ENCODE peak calls at places on chromosomes 7 and 10, in seven cellular contexts. T, A, K, W, P, B and H are unnamed samples.

GRCh38 chr7:141844256-141844655 is 3.0 kb upstream of the PRSS37 start:
- DNase-seq in T (no peak), A (no peak), K (no peak), W (no peak), P (no peak), B (no peak), H (no peak)

GRCh38 chr10:70886921-70887665 is 1.3 kb downstream of the PCBD1 start:
- DNase-seq in T (peak), A (no peak), K (no peak), W (no peak), P (no peak), B (no peak), H (no peak)

GRCh38 chr7:44768663-44769361 is 20.2 kb downstream of the ZMIZ2 start:
- DNase-seq in T (no peak), A (no peak), K (peak), W (no peak), P (no peak), B (no peak), H (no peak)

GRCh38 chr10:115654961-115655360 is 561.8 kb downstream of the ATRNL1 start:
- DNase-seq in T (no peak), A (no peak), K (no peak), W (no peak), P (no peak), B (no peak), H (no peak)

GRCh38 chr10:48594371-48594770 is 10.5 kb downstream of the ARHGAP22 start:
- DNase-seq in T (no peak), A (no peak), K (no peak), W (no peak), P (no peak), B (no peak), H (no peak)

GRCh38 chr7:104415700-104416099 is 87.3 kb downstream of the LHFPL3 start:
- DNase-seq in T (no peak), A (no peak), K (no peak), W (no peak), P (no peak), B (no peak), H (peak)

GRCh38 chr10:15472008-15472407 is 100.9 kb upstream of the FAM171A1 start:
- DNase-seq in T (peak), A (no peak), K (no peak), W (no peak), P (no peak), B (no peak), H (no peak)

GRCh38 chr7:41817386-41817785 is 114.5 kb upstream of the INHBA start:
- DNase-seq in T (peak), A (no peak), K (no peak), W (peak), P (no peak), B (no peak), H (peak)

GRCh38 chr10:44977287-44978212 is 1.1 kb downstream of the DEPP1 start:
- DNase-seq in T (no peak), A (no peak), K (no peak), W (no peak), P (no peak), B (no peak), H (no peak)

GRCh38 chr7:99362801-99363200 is 11.7 kb upstream of the ARPC1B start:
- DNase-seq in T (peak), A (no peak), K (no peak), W (no peak), P (no peak), B (no peak), H (no peak)

GRCh38 chr10:78212134-78212785 is 178.6 kb downstream of the RPS24 start:
- DNase-seq in T (peak), A (peak), K (peak), W (no peak), P (no peak), B (no peak), H (peak)

GRCh38 chr7:105677395-105677701 is 96.1 kb upstream of the EFCAB10 start:
- DNase-seq in T (no peak), A (no peak), K (no peak), W (no peak), P (no peak), B (no peak), H (no peak)

GRCh38 chr10:113780681-113781250 is 29.3 kb downstream of the PLEKHS1 start:
- DNase-seq in T (no peak), A (no peak), K (peak), W (no peak), P (no peak), B (no peak), H (no peak)

GRCh38 chr7:83130623-83131545 is 31.8 kb downstream of the PCLO start:
- DNase-seq in T (no peak), A (no peak), K (no peak), W (no peak), P (no peak), B (no peak), H (peak)

GRCh38 chr7:69880848-69881247 is 282.6 kb downstream of the AUTS2 start:
- DNase-seq in T (no peak), A (no peak), K (peak), W (no peak), P (no peak), B (no peak), H (no peak)

GRCh38 chr10:29895436-29895835 is 163.9 kb downstream of the JCAD start:
- DNase-seq in T (peak), A (peak), K (peak), W (no peak), P (no peak), B (peak), H (no peak)

GRCh38 chr10:119859422-119860258 is 13.0 kb downstream of the MCMBP start:
- DNase-seq in T (peak), A (peak), K (peak), W (peak), P (peak), B (peak), H (peak)

GRCh38 chr10:129094233-129094632 is 372.8 kb upstream of the MGMT start:
- DNase-seq in T (no peak), A (no peak), K (no peak), W (no peak), P (no peak), B (no peak), H (no peak)

GRCh38 chr10:17847586-17848296 is 38.6 kb downstream of the MRC1 start:
- DNase-seq in T (peak), A (peak), K (peak), W (peak), P (no peak), B (peak), H (peak)

GRCh38 chr10:19654576-19654975 is 161.7 kb upstream of the PLXDC2 start:
- DNase-seq in T (peak), A (peak), K (no peak), W (no peak), P (no peak), B (no peak), H (peak)

GRCh38 chr7:153389261-153389660 is 629.7 kb downstream of the ACTR3B start:
- DNase-seq in T (no peak), A (no peak), K (no peak), W (no peak), P (no peak), B (no peak), H (no peak)

GRCh38 chr7:92634924-92635519 is 44.8 kb upstream of the FAM133B start:
- DNase-seq in T (peak), A (peak), K (peak), W (peak), P (peak), B (no peak), H (peak)

GRCh38 chr7:41010967-41011366 is 691.9 kb downstream of the INHBA start:
- DNase-seq in T (peak), A (no peak), K (no peak), W (no peak), P (no peak), B (no peak), H (no peak)

GRCh38 chr10:133143200-133143533 is 16.9 kb upstream of the KNDC1 start:
- DNase-seq in T (no peak), A (peak), K (no peak), W (no peak), P (no peak), B (no peak), H (no peak)

GRCh38 chr7:95907337-95907736 is 135.0 kb downstream of the DYNC1I1 start:
- DNase-seq in T (no peak), A (no peak), K (no peak), W (no peak), P (no peak), B (no peak), H (no peak)

GRCh38 chr7:157605638-157606037 is 268.8 kb downstream of the DNAJB6 start:
- DNase-seq in T (no peak), A (no peak), K (no peak), W (no peak), P (no peak), B (no peak), H (no peak)

GRCh38 chr10:35027567-35027966 is 62.6 kb downstream of the CUL2 start:
- DNase-seq in T (peak), A (no peak), K (peak), W (peak), P (no peak), B (peak), H (peak)

GRCh38 chr7:157466473-157467261 is 129.9 kb downstream of the DNAJB6 start:
- DNase-seq in T (no peak), A (no peak), K (no peak), W (no peak), P (no peak), B (no peak), H (no peak)

GRCh38 chr10:60809157-60809556 is 30.9 kb downstream of the CDK1 start:
- DNase-seq in T (peak), A (peak), K (no peak), W (no peak), P (no peak), B (no peak), H (peak)

GRCh38 chr7:7731732-7732131 is 13.3 kb upstream of the RPA3 start:
- DNase-seq in T (no peak), A (no peak), K (no peak), W (no peak), P (no peak), B (no peak), H (peak)

GRCh38 chr10:127921075-127921750 is 14.3 kb downstream of the PTPRE start:
- DNase-seq in T (no peak), A (no peak), K (no peak), W (no peak), P (no peak), B (no peak), H (no peak)

GRCh38 chr7:38744746-38745145 is 113.6 kb upstream of the AMPH start:
- DNase-seq in T (peak), A (no peak), K (no peak), W (no peak), P (no peak), B (no peak), H (peak)

GRCh38 chr7:30613366-30614325 is 19.0 kb downstream of the GARS1 start:
- DNase-seq in T (peak), A (no peak), K (no peak), W (no peak), P (no peak), B (no peak), H (no peak)
- TF ChIP-seq EZH2phosphoT487 in T (no peak), A (no peak), K (no peak), W (no peak), P (no peak), B (no peak), H (no peak)

DNA sequence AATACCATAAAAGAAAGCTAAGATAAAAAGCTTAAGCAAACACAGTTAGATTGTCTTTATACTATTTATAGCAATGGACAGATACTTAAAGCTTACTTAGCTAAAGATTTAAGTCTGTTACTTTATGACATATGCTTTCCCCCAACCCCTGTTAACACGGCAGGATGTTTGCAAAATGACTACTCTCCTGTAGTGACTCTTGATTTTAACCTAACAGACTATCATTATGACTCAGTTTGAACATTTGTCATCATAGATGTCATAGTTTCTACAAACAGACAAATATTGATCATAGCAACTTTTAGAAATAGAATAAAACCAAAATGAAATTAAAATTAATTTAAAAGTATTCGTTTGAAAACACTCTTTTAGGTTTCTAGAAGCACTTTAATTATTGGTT is 7.8 kb upstream of the COMMD3 start:
- DNase-seq in T (peak), A (no peak), K (no peak), W (no peak), P (no peak), B (no peak), H (peak)
- TF ChIP-seq EZH2phosphoT487 in T (no peak), A (no peak), K (no peak), W (no peak), P (no peak), B (no peak), H (no peak)

GRCh38 chr7:155482511-155483183 is 24.7 kb downstream of the EN2 start:
- DNase-seq in T (no peak), A (no peak), K (no peak), W (peak), P (no peak), B (no peak), H (no peak)

GRCh38 chr7:155483245-155483644 is 25.3 kb downstream of the EN2 start:
- DNase-seq in T (no peak), A (no peak), K (no peak), W (no peak), P (no peak), B (no peak), H (no peak)

GRCh38 chr7:155481764-155482163 is 23.8 kb downstream of the EN2 start:
- DNase-seq in T (no peak), A (no peak), K (no peak), W (no peak), P (no peak), B (no peak), H (no peak)

GRCh38 chr7:155484483-155485399 is 26.8 kb downstream of the EN2 start:
- DNase-seq in T (no peak), A (no peak), K (no peak), W (no peak), P (no peak), B (no peak), H (no peak)

GRCh38 chr7:155483868-155484325 is 26.0 kb downstream of the EN2 start:
- DNase-seq in T (no peak), A (no peak), K (peak), W (no peak), P (no peak), B (no peak), H (no peak)
- TF ChIP-seq EZH2phosphoT487 in T (no peak), A (no peak), K (no peak), W (no peak), P (no peak), B (no peak), H (no peak)

GRCh38 chr7:65975814-65976445 is 6.1 kb downstream of the GUSB start:
- DNase-seq in T (no peak), A (no peak), K (no peak), W (no peak), P (no peak), B (peak), H (no peak)
- TF ChIP-seq EZH2phosphoT487 in T (no peak), A (no peak), K (no peak), W (no peak), P (no peak), B (no peak), H (no peak)

GRCh38 chr7:155009570-155010157 is 6.7 kb upstream of the PAXIP1 start:
- DNase-seq in T (no peak), A (no peak), K (peak), W (peak), P (peak), B (peak), H (peak)
- TF ChIP-seq EZH2phosphoT487 in T (no peak), A (no peak), K (no peak), W (no peak), P (no peak), B (no peak), H (no peak)

DNA sequence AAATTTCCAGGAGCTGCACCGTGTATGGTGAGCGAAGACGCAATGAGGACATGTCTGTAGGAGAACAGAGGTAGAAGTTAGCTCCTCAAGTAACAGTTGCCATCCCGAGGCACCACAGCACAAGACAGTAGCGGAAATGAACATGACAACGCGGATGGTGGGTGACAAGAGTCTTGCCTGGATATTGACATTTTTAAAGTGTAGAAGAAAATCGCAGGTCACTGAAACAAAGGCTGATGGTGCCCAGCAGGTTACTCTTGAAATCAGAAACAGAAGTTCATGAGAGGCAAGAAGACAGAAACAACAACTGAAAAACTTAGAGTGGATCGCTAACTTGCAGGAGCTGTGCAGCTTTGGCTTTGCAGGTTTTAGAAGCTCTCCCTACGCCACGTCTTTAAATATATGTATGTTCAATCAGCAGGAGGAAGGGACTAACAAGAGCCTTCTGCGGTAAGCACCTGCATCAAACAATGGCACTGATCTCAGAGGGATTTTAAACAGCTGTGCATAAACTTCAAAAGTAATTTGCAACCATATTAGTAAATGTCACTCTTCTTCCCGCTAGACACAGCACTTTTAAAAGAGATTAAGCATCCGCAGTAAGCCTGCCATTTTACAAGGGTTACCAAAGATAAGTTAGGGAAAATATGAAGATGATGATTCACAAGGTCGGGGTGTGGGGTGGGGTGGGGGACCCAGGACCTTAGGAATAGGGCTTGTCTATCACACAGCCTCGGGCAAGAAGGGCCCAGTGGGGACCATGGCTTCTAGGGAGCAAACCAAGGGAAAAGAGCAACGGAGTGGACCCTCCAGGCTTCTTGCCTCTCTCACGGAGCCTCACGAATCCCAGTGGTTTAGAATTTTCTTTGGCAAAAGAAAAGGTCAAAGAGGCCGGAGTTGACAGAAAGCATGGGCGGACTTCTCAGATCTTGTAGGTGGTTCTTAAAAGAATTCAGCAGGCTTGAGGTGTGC is 1.6 kb downstream of the PRKCQ start:
- DNase-seq in T (no peak), A (no peak), K (no peak), W (no peak), P (no peak), B (no peak), H (no peak)
- TF ChIP-seq EZH2phosphoT487 in T (no peak), A (no peak), K (no peak), W (no peak), P (no peak), B (no peak), H (no peak)